ENCODE peak calls at places on chromosomes 6 and 20, in nine cellular contexts. T is A549, S is transverse colon, Q is GM23338, O is heart right ventricle, N is brain microvascular endothelial cell, Y is HFF-Myc, G is endothelial cell of umbilical vein, A is fibroblast of mammary gland. P is an unnamed sample.
A peak's percentile ranks its signal among the peaks of the same experiment; 100 is the strongest.

GRCh38 chr6:47414517-47415167 is 62.9 kb upstream of the CD2AP start:
- DNase-seq in A (peak; percentile 11), G (peak; percentile 75), Q (peak; percentile 15), S (no peak), T (peak; percentile 63), O (peak; percentile 15), N (peak; percentile 24), Y (no peak), P (peak; percentile 35)

GRCh38 chr6:6806793-6807518 is 218.4 kb downstream of the LY86 start:
- DNase-seq in O (peak; percentile 62), G (no peak), A (no peak), S (peak; percentile 39), T (no peak), Q (no peak), Y (no peak), N (no peak), P (no peak)

GRCh38 chr6:25050356-25050755 is 114.6 kb upstream of the RIPOR2 start:
- DNase-seq in G (peak; percentile 90), T (no peak), O (no peak), N (peak; percentile 34), A (peak; percentile 86), Q (no peak), Y (peak; percentile 74), S (peak; percentile 22), P (peak; percentile 40)

GRCh38 chr20:62025832-62026563 is 39.7 kb downstream of the TAF4 start:
- DNase-seq in O (peak; percentile 63), A (peak; percentile 76), G (peak; percentile 78), T (no peak), N (peak; percentile 47), S (no peak), Q (no peak), Y (peak; percentile 56), P (no peak)

GRCh38 chr20:973785-974194 is 28.3 kb downstream of the RSPO4 start:
- DNase-seq in S (peak; percentile 12), G (no peak), Y (peak; percentile 31), Q (peak; percentile 83), T (peak; percentile 60), O (no peak), A (peak; percentile 57), N (peak; percentile 27), P (peak; percentile 72)

GRCh38 chr6:95599691-95600090 is 22.4 kb downstream of the MANEA start:
- DNase-seq in S (no peak), O (no peak), G (no peak), N (no peak), T (no peak), Q (no peak), Y (no peak), A (no peak), P (no peak)

GRCh38 chr20:35344354-35344837 is 52.2 kb upstream of the FAM83C start:
- DNase-seq in Q (no peak), G (peak; percentile 88), A (peak; percentile 95), Y (no peak), T (peak; percentile 63), N (peak; percentile 84), S (peak; percentile 65), O (peak; percentile 16), P (no peak)

GRCh38 chr20:53929974-53930650 is 140.3 kb downstream of the BCAS1 start:
- DNase-seq in Y (no peak), G (no peak), Q (no peak), A (no peak), N (no peak), O (no peak), S (no peak), T (no peak), P (peak; percentile 57)

GRCh38 chr6:167839755-167840154 is 13.0 kb downstream of the AFDN start:
- DNase-seq in G (no peak), O (no peak), Q (no peak), T (no peak), N (no peak), S (no peak), Y (no peak), A (no peak), P (no peak)

GRCh38 chr6:167840526-167841179 is 13.9 kb downstream of the AFDN start:
- DNase-seq in O (no peak), A (no peak), Q (peak; percentile 56), T (no peak), S (no peak), G (no peak), Y (no peak), N (no peak), P (no peak)

GRCh38 chr6:167840160-167840525 is 13.4 kb downstream of the AFDN start:
- DNase-seq in Q (no peak), N (no peak), A (no peak), O (no peak), S (no peak), T (no peak), G (no peak), Y (no peak), P (no peak)

GRCh38 chr6:167838207-167838748 is 11.6 kb downstream of the AFDN start:
- DNase-seq in G (no peak), Y (no peak), O (no peak), Q (no peak), S (no peak), A (no peak), N (no peak), T (no peak), P (no peak)

DNA sequence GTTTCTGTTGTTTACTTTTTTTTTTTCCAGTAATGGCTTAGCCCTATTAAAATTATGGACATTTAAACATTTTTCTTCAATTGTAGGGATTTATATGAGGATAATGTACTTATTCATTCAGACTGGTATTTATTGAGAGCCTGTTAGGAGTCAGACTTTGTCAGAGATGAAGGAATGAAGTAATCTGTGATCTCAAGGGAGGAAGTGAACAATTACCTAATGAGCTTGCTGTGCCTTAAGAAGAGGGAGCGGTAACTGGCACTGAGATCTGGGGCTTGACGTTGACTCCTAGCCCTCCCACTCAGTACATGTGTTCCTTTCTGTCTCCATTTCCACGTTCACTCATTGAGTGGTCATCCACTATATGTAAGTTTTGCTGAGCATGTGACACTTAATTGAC is 12.6 kb downstream of the AFDN start:
- DNase-seq in Q (no peak), S (no peak), A (peak; percentile 70), N (no peak), T (no peak), O (no peak), G (no peak), Y (no peak), P (no peak)
- TF ChIP-seq CTCF in Q (no peak), S (no peak), A (no peak), N (no peak), T (no peak), O (no peak), G (no peak), Y (no peak), P (no peak)

GRCh38 chr20:37397076-37397953 is 51.4 kb downstream of the SRC start:
- DNase-seq in O (no peak), T (peak; percentile 72), Q (peak; percentile 52), S (no peak), N (no peak), A (peak; percentile 49), G (no peak), Y (no peak), P (no peak)

GRCh38 chr20:37397954-37398749 is 52.2 kb downstream of the SRC start:
- DNase-seq in A (no peak), Q (no peak), T (no peak), G (no peak), N (no peak), S (no peak), Y (no peak), O (no peak), P (no peak)

GRCh38 chr20:37401282-37401929 is 55.5 kb downstream of the SRC start:
- DNase-seq in Y (no peak), N (no peak), G (no peak), A (no peak), T (no peak), O (no peak), Q (no peak), S (no peak), P (no peak)

GRCh38 chr20:37396520-37397075 is 50.7 kb downstream of the SRC start:
- DNase-seq in G (no peak), S (no peak), N (no peak), A (no peak), T (no peak), O (no peak), Y (no peak), Q (peak; percentile 91), P (no peak)

GRCh38 chr20:37398750-37399621 is 53.0 kb downstream of the SRC start:
- DNase-seq in G (no peak), N (no peak), Y (no peak), O (no peak), A (no peak), T (peak; percentile 64), Q (no peak), S (no peak), P (no peak)
- TF ChIP-seq CTCF in G (no peak), N (peak; percentile 9), Y (no peak), O (no peak), A (no peak), T (no peak), Q (peak; percentile 14), S (no peak), P (no peak)

GRCh38 chr6:89002523-89002922 is 39.1 kb upstream of the RNGTT start:
- DNase-seq in O (no peak), S (no peak), G (no peak), Q (no peak), A (no peak), Y (no peak), T (no peak), N (no peak), P (no peak)
- TF ChIP-seq CTCF in O (no peak), S (no peak), G (no peak), Q (no peak), A (no peak), Y (no peak), T (no peak), N (no peak), P (no peak)

GRCh38 chr6:36360241-36361054 is 23.8 kb upstream of the BNIP5 start:
- DNase-seq in S (peak; percentile 80), T (peak; percentile 53), Y (peak; percentile 49), A (peak; percentile 66), Q (peak; percentile 94), G (peak; percentile 69), O (peak; percentile 80), N (peak; percentile 79), P (peak; percentile 78)
- TF ChIP-seq CTCF in S (peak; percentile 80), T (peak; percentile 65), Y (peak; percentile 78), A (peak; percentile 81), Q (peak; percentile 72), G (peak; percentile 80), O (peak; percentile 89), N (peak; percentile 84), P (peak; percentile 81)

P was measured in GM10248.